ENCODE peak calls at places on chromosomes 6 and 20, in nine cellular contexts. V is aorta; K is Caki2; B is stimulated activated CD4-positive, alpha-beta T cell treated with anti-CD3 and anti-CD28 coated beads, Interleukin-1b, Interleukin-23, amount 100 ng/mL, for 24 hours; I is stimulated activated CD8-positive, alpha-beta memory T cell treated with anti-CD3 and anti-CD28 coated beads, Interleukin-2, amount 100 ng/mL, for 48 hours; Y is activated T-cell treated with anti-CD3 and anti-CD28 coated beads, Interleukin-2, amount 50 U/mL, for 72 hours; N is SW 1271; A is NCI-H1092 treated with DMSO at 0.1 percent for 48 hours; S is AG04450. J is an unnamed sample.

GRCh38 chr6:101276066-101276465 is 117.4 kb upstream of the GRIK2 start:
- DNase-seq in V (no peak), K (no peak), B (no peak), I (no peak), Y (no peak), N (no peak), A (no peak), S (no peak), J (no peak)

GRCh38 chr6:35562060-35562459 is 49.4 kb upstream of the TULP1 start:
- DNase-seq in V (no peak), K (no peak), B (no peak), I (no peak), Y (no peak), N (no peak), A (no peak), S (no peak), J (no peak)

GRCh38 chr6:136059308-136059707 is 190.8 kb downstream of the MTFR2 start:
- DNase-seq in V (no peak), K (no peak), B (no peak), I (no peak), Y (no peak), N (no peak), A (no peak), S (no peak), J (no peak)

GRCh38 chr6:133986942-133987341 is 33.9 kb downstream of the TBPL1 start:
- DNase-seq in V (no peak), K (no peak), B (no peak), I (no peak), Y (no peak), N (no peak), A (no peak), S (no peak), J (no peak)

GRCh38 chr20:23160536-23161243 is 74.6 kb upstream of the CD93 start:
- DNase-seq in V (no peak), K (no peak), B (no peak), I (no peak), Y (no peak), N (no peak), A (no peak), S (no peak), J (no peak)

GRCh38 chr20:6651016-6651415 is 116.5 kb upstream of the BMP2 start:
- DNase-seq in V (no peak), K (peak), B (no peak), I (no peak), Y (no peak), N (no peak), A (no peak), S (no peak), J (no peak)

GRCh38 chr20:9359561-9360308 is 154.7 kb upstream of the LAMP5 start:
- DNase-seq in V (peak), K (peak), B (no peak), I (no peak), Y (no peak), N (no peak), A (peak), S (no peak), J (peak)

GRCh38 chr6:72553531-72554202 is 68.2 kb upstream of the KCNQ5 start:
- DNase-seq in V (no peak), K (peak), B (no peak), I (no peak), Y (no peak), N (peak), A (peak), S (peak), J (no peak)

GRCh38 chr6:154555075-154555677 is 44.7 kb upstream of the CNKSR3 start:
- DNase-seq in V (no peak), K (peak), B (no peak), I (no peak), Y (no peak), N (no peak), A (no peak), S (no peak), J (no peak)

GRCh38 chr6:129657433-129657832 is 52.5 kb downstream of the ARHGAP18 start:
- DNase-seq in V (no peak), K (no peak), B (no peak), I (no peak), Y (no peak), N (no peak), A (no peak), S (no peak), J (no peak)

J was measured in glomerular endothelial cell.